ENCODE peak calls at places on chromosomes 3 and 15, in seven cellular contexts. Y is fibroblast of mammary gland, G is brain microvascular endothelial cell, W is right atrium auricular region, Q is aorta, F is GM12865, V is ovary. N is an unnamed sample.
A peak's percentile ranks its signal among the peaks of the same experiment; 100 is the strongest.

GRCh38 chr3:11498646-11499045 is 145.1 kb downstream of the VGLL4 start:
- DNase-seq in Q (no peak), Y (peak; percentile 83), G (peak; percentile 67), W (no peak), F (no peak), V (peak; percentile 61), N (peak; percentile 84)

GRCh38 chr3:280691-281090 is 84.1 kb downstream of the CHL1 start:
- DNase-seq in V (no peak), W (no peak), G (no peak), Q (no peak), Y (no peak), F (no peak), N (no peak)

GRCh38 chr3:125032683-125033082 is 23.1 kb downstream of the HEG1 start:
- DNase-seq in Q (no peak), W (no peak), Y (no peak), G (no peak), F (no peak), V (no peak), N (no peak)

GRCh38 chr3:108471346-108471935 is 39.0 kb downstream of the MYH15 start:
- DNase-seq in Q (no peak), Y (no peak), W (no peak), G (no peak), F (no peak), V (no peak), N (peak; percentile 46)

GRCh38 chr3:127817331-127817821 is 4.9 kb downstream of the MGLL start:
- DNase-seq in V (no peak), Y (peak; percentile 92), G (peak; percentile 15), Q (no peak), F (no peak), W (no peak), N (peak; percentile 82)

GRCh38 chr3:59818033-59818936 is 768.5 kb upstream of the CFAP20DC start:
- DNase-seq in W (peak; percentile 90), Y (peak; percentile 97), G (peak; percentile 98), Q (peak; percentile 91), F (no peak), V (peak; percentile 59), N (peak; percentile 96)

GRCh38 chr15:70569139-70569717 is 194.1 kb downstream of the UACA start:
- DNase-seq in Q (no peak), G (peak; percentile 42), Y (peak; percentile 66), F (peak; percentile 17), W (no peak), V (peak; percentile 46), N (peak; percentile 82)

GRCh38 chr3:154224366-154224765 is 99.9 kb downstream of the DHX36 start:
- DNase-seq in W (no peak), V (no peak), Y (no peak), F (no peak), Q (no peak), G (no peak), N (no peak)

GRCh38 chr15:100284191-100284590 is 57.6 kb downstream of the ADAMTS17 start:
- DNase-seq in V (no peak), F (no peak), Y (no peak), G (no peak), W (no peak), Q (peak; percentile 19), N (no peak)

GRCh38 chr15:42068601-42069000 is 25.8 kb downstream of the PLA2G4D start:
- DNase-seq in G (no peak), F (no peak), V (no peak), Y (no peak), W (no peak), Q (no peak), N (no peak)

GRCh38 chr3:187955076-187955952 is 198.6 kb upstream of the LPP start:
- DNase-seq in F (no peak), V (peak; percentile 56), Q (no peak), G (peak; percentile 78), Y (peak; percentile 96), W (peak; percentile 78), N (peak; percentile 88)

GRCh38 chr15:38688761-38689160 is 124.1 kb upstream of the RASGRP1 start:
- DNase-seq in Q (no peak), F (peak; percentile 62), G (no peak), V (no peak), Y (no peak), W (no peak), N (no peak)

GRCh38 chr15:71357967-71358366 is 242.7 kb downstream of the THSD4 start:
- DNase-seq in W (no peak), F (no peak), V (no peak), G (no peak), Y (no peak), Q (no peak), N (no peak)

GRCh38 chr3:48406443-48407431 is 23.1 kb downstream of the PLXNB1 start:
- DNase-seq in W (no peak), Y (no peak), G (no peak), V (peak; percentile 15), F (no peak), Q (peak; percentile 68), N (no peak)

GRCh38 chr3:27353221-27353620 is 16.0 kb downstream of the NEK10 start:
- DNase-seq in Q (no peak), V (no peak), F (no peak), Y (peak; percentile 16), G (no peak), W (no peak), N (peak; percentile 46)

GRCh38 chr3:60517134-60517533 is 734.1 kb downstream of the FHIT start:
- DNase-seq in Q (no peak), F (no peak), V (no peak), W (no peak), G (no peak), Y (no peak), N (no peak)

GRCh38 chr15:72342385-72342784 is 22.4 kb upstream of the CELF6 start:
- DNase-seq in Q (no peak), G (peak; percentile 16), W (no peak), Y (peak; percentile 28), V (no peak), F (peak; percentile 35), N (no peak)

GRCh38 chr3:13541691-13542090 is 7.2 kb upstream of the FBLN2 start:
- DNase-seq in Y (no peak), Q (no peak), F (no peak), W (no peak), G (no peak), V (no peak), N (peak; percentile 65)

GRCh38 chr15:42364529-42364928 is 5.2 kb downstream of the CAPN3 start:
- DNase-seq in F (no peak), W (no peak), G (no peak), Q (no peak), Y (peak; percentile 18), V (peak; percentile 21), N (peak; percentile 16)

GRCh38 chr3:62567097-62568021 is 194.0 kb upstream of the FEZF2 start:
- DNase-seq in G (peak; percentile 52), F (no peak), V (peak; percentile 66), Y (peak; percentile 91), W (peak; percentile 66), Q (no peak), N (peak; percentile 97)

DNA sequence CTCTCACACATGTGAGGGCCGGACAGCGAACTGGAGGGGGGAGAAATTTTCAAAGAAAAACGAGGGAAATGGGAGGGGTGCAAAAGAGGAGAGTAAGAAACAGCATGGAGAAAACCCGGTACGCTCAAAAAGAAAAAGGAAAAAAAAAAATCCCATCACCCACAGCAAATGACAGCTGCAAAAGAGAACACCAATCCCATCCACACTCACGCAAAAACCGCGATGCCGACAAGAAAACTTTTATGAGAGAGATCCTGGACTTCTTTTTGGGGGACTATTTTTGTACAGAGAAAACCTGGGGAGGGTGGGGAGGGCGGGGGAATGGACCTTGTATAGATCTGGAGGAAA is 1.5 kb downstream of the SOX2 start:
- DNase-seq in V (no peak), W (no peak), Q (no peak), G (no peak), Y (no peak), F (no peak), N (no peak)
- H3K4me3 ChIP-seq in V (no peak overlapping the region), W (no peak overlapping the region), Q (no peak overlapping the region), G (peak overlapping the region; percentile 48), Y (no peak overlapping the region), F (no peak overlapping the region), N (no peak overlapping the region)

DNA sequence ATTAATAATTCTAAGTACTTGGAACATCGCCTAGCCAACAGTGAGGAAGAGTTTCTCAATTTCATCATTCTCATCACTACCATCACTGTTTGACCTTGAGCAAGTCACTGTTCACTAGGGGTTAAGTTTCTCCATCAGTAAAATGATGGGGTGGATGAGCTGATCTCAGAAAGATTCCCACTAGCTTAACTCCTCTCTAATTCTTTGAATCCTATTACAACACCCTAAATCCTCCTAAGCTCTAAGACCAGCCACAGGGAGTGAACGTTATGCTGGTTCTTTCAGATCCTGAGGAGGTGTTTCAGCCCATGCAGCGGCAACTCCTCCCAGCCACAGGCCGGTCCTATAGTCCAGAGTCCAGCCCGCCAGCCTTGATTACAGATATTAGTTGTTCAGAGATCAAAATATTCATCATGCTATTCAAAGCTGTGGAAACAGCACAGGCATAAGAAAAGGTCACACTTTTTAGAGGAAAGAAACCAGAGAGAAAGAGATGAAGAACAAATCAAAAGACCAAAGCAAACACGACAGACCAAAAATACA is 15.1 kb downstream of the MB21D2 start:
- DNase-seq in Y (no peak), V (no peak), Q (no peak), W (no peak), F (no peak), G (no peak), N (no peak)
- H3K4me3 ChIP-seq in Y (no peak overlapping the region), V (no peak overlapping the region), Q (no peak overlapping the region), W (no peak overlapping the region), F (no peak overlapping the region), G (no peak overlapping the region), N (no peak overlapping the region)

DNA sequence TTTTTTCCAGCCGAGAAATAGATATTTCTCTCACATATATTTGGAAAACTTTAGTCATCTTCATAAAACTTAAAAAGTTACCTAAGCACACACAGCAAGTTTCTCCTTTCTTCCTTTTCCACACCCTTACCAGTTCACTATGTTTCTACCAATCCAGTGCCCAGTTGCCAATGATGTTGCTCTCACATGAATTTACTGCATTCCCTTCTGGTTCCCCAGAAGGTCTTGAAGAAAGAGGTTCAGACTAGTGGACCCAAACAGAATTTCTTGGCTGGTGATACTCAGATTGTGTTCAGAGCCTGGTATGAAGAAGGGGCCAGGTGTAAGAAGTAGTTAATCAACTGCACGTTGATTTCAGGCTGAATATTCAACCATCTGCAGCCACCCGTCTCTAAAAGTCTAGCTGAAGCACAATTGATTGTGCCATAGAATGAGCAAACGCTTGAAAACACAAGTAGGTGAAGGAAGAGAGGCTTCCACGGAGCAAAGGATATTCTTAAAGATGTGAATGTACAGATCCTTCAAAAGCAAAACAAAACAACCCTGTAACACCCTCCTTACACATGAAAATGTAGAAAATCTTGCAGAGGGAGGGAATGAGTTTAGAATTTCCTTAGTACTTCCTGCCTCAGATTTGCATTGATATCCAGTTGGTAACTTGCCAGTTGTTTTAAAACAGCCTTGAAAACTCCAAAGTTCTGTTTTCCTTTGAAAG is 4.6 kb downstream of the RBMS3 start:
- DNase-seq in W (no peak), Q (no peak), Y (peak; percentile 55), G (no peak), F (no peak), V (no peak), N (peak; percentile 71)
- H3K4me3 ChIP-seq in W (peak overlapping the region; percentile 25), Q (peak overlapping the region; percentile 97), Y (peak overlapping the region; percentile 31), G (peak overlapping the region; percentile 24), F (no peak overlapping the region), V (peak overlapping the region; percentile 28), N (peak overlapping the region; percentile 93)

DNA sequence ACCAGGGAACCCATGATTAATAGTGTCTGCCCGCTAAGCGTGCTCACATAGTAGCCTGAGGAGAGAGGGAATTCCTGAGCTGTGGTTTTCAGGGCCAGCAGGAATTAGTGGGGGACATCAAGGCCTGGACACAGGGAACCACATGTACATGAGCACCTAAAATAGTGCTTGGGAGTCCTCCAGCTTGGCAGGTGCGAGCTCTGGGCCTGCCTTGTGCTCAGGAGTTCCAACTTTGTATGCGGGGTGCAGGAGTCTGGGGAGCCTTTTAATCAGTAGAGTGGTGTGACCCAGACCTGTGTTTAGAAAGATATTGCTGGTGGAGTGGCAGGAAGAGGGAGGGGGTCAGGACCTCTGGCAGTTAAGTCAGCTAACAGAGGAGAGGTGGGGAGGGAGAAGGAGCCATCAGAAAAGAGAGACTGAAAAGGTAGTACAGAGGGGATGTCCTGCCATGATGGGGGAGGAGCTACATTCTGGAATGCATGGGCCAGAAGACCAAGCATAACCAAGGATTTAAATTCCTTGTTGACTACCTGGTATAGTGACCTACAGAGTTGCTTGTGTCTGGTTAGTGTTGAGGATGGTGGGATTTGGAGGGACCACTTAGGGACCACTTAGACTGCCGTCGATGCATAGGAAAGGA is 1.9 kb downstream of the DAG1 start:
- DNase-seq in F (no peak), Q (no peak), G (no peak), V (no peak), Y (no peak), W (no peak), N (no peak)
- H3K4me3 ChIP-seq in F (no peak overlapping the region), Q (no peak overlapping the region), G (no peak overlapping the region), V (no peak overlapping the region), Y (peak overlapping the region; percentile 68), W (peak overlapping the region; percentile 65), N (peak overlapping the region; percentile 87)

N was measured in fibroblast of the aortic adventitia.